ENCODE peak calls at places on chromosome 20, in four cellular contexts. One of them, this sample, is unnamed.

GRCh38 chr20:36210561-36210960 is 25.7 kb upstream of the AAR2 start:
- DNase-seq in brain microvascular endothelial cell: no peak
- DNase-seq in COR-L47: no peak
- DNase-seq in NCI-H774: no peak
- DNase-seq in this sample: no peak

GRCh38 chr20:17612287-17612974 is 42.6 kb downstream of the DSTN start:
- DNase-seq in brain microvascular endothelial cell: peak
- DNase-seq in NCI-H774: no peak
- DNase-seq in COR-L47: no peak
- DNase-seq in this sample: no peak

GRCh38 chr20:10940941-10941340 is 267.1 kb upstream of the JAG1 start:
- DNase-seq in COR-L47: no peak
- DNase-seq in NCI-H774: no peak
- DNase-seq in brain microvascular endothelial cell: no peak
- DNase-seq in this sample: no peak

GRCh38 chr20:62063601-62063980 is 2.1 kb downstream of the TAF4 start:
- DNase-seq in brain microvascular endothelial cell: no peak
- DNase-seq in NCI-H774: no peak
- DNase-seq in COR-L47: no peak
- DNase-seq in this sample: no peak

GRCh38 chr20:23541330-23541729 is 27.0 kb downstream of the CST9L start:
- DNase-seq in NCI-H774: no peak
- DNase-seq in COR-L47: peak
- DNase-seq in brain microvascular endothelial cell: no peak
- DNase-seq in this sample: no peak

GRCh38 chr20:24640276-24640675 is 170.8 kb downstream of the SYNDIG1 start:
- DNase-seq in brain microvascular endothelial cell: no peak
- DNase-seq in COR-L47: no peak
- DNase-seq in NCI-H774: no peak
- DNase-seq in this sample: no peak

GRCh38 chr20:5080384-5080877 is 39.3 kb downstream of the PCNA start:
- DNase-seq in brain microvascular endothelial cell: no peak
- DNase-seq in NCI-H774: no peak
- DNase-seq in COR-L47: no peak
- DNase-seq in this sample: no peak

GRCh38 chr20:62590301-62591121 is 51.8 kb upstream of the SLCO4A1 start:
- DNase-seq in COR-L47: no peak
- DNase-seq in NCI-H774: no peak
- DNase-seq in brain microvascular endothelial cell: peak
- DNase-seq in this sample: peak